ENCODE peak calls at places on chromosome 1, in seven cellular contexts. A is adrenal gland, C is mammary epithelial cell, F is psoas muscle, O is endodermal cell, D is heart right ventricle, W is ovary. G is an unnamed sample.

GRCh38 chr1:15178571-15179484 is 25.3 kb downstream of the TMEM51 start:
- DNase-seq in A (no peak), C (peak; percentile 97), F (no peak), O (no peak), D (no peak), W (peak; percentile 59), G (no peak)

GRCh38 chr1:84968101-84968500 is 28.8 kb downstream of the MCOLN2 start:
- DNase-seq in A (no peak), C (no peak), F (no peak), O (no peak), D (no peak), W (no peak), G (no peak)

GRCh38 chr1:150596095-150596892 is 16.9 kb upstream of the MCL1 start:
- DNase-seq in A (no peak), C (peak; percentile 75), F (no peak), O (no peak), D (no peak), W (no peak), G (no peak)

GRCh38 chr1:89466307-89466925 is 58.2 kb upstream of the LRRC8B start:
- DNase-seq in A (no peak), C (peak; percentile 84), F (no peak), O (no peak), D (no peak), W (no peak), G (no peak)

GRCh38 chr1:109824349-109825115 is 60.8 kb upstream of the EPS8L3 start:
- DNase-seq in A (no peak), C (no peak), F (no peak), O (peak; percentile 31), D (no peak), W (no peak), G (peak; percentile 85)

GRCh38 chr1:153288634-153289275 is 24.0 kb downstream of the PGLYRP3 start:
- DNase-seq in A (no peak), C (peak; percentile 83), F (no peak), O (peak; percentile 91), D (no peak), W (no peak), G (no peak)

GRCh38 chr1:13661539-13661938 is 38.4 kb upstream of the PRDM2 start:
- DNase-seq in A (no peak), C (no peak), F (no peak), O (no peak), D (no peak), W (peak; percentile 36), G (no peak)

GRCh38 chr1:24386241-24386640 is 27.3 kb downstream of the STPG1 start:
- DNase-seq in A (no peak), C (no peak), F (no peak), O (no peak), D (no peak), W (no peak), G (peak; percentile 74)

GRCh38 chr1:106608836-106609235 is 447.6 kb upstream of the PRMT6 start:
- DNase-seq in A (no peak), C (no peak), F (no peak), O (no peak), D (no peak), W (no peak), G (no peak)

GRCh38 chr1:53557369-53557768 is 98.2 kb downstream of the DMRTB1 start:
- DNase-seq in A (no peak), C (no peak), F (no peak), O (no peak), D (no peak), W (no peak), G (no peak)

GRCh38 chr1:112263464-112263863 is 132.6 kb upstream of the CTTNBP2NL start:
- DNase-seq in A (no peak), C (peak; percentile 48), F (no peak), O (no peak), D (no peak), W (no peak), G (no peak)

GRCh38 chr1:34373912-34374311 is 197.2 kb downstream of the C1orf94 start:
- DNase-seq in A (no peak), C (no peak), F (no peak), O (no peak), D (no peak), W (no peak), G (no peak)

GRCh38 chr1:247407180-247407616 is 8.8 kb upstream of the NLRP3 start:
- DNase-seq in A (no peak), C (peak; percentile 70), F (no peak), O (no peak), D (peak; percentile 27), W (no peak), G (no peak)

GRCh38 chr1:43552813-43553212 is 22.1 kb downstream of the PTPRF start:
- DNase-seq in A (no peak), C (no peak), F (no peak), O (no peak), D (peak; percentile 59), W (peak; percentile 82), G (no peak)

GRCh38 chr1:10648689-10649483 is 147.6 kb downstream of the CASZ1 start:
- DNase-seq in A (no peak), C (no peak), F (no peak), O (peak; percentile 70), D (no peak), W (no peak), G (no peak)

GRCh38 chr1:155598842-155599331 is 11.1 kb upstream of the MSTO1 start:
- DNase-seq in A (no peak), C (no peak), F (no peak), O (peak; percentile 69), D (no peak), W (peak; percentile 18), G (no peak)

GRCh38 chr1:221335161-221336101 is 406.5 kb downstream of the DUSP10 start:
- DNase-seq in A (peak; percentile 14), C (peak; percentile 50), F (peak; percentile 73), O (peak; percentile 46), D (no peak), W (no peak), G (no peak)

DNA sequence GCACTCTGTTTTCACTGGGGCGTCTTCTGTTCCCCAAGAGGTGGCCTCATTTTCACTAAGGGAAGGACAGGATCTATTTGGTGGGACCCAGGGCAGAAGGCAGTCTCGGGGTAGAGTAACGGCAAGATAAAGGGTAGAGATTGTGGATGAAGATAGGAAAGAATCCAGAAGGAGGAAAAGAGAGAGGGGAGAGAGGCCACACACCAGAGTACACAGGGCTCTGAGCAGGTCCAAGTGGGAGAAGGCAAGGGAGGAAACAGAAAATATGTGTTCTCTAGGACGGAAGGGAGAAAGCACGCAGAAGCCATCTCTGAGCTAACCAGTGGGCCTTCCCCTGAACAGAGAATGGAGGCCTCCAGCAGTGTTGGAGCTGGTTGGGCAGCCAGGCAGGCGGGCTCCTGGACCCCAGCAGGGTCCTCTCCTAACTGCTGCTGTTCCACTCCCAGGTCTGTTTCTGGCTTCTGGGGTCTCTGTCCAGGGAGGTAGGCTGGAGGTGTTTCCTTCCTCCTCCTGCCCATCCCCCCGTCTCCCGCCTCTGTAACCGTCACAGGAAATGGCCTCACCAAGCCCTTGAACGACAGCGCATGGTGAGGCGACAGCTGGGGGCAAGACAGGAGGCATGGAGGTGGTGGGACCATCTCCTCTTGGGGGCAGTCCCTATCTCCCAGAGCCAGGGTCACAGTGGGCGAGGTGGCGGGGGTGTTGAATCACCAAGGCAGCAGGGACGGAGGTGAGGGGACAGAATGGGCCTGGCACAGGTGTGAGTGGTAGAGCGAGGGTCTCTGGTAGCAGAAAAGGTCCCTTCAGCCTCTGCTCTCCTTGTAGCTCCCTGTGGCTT is 649 bp downstream of the PTPN7 start:
- DNase-seq in A (no peak), C (no peak), F (no peak), O (no peak), D (no peak), W (no peak), G (no peak)
- H3K4me1 ChIP-seq in A (no peaks in the 10 kb centered on the region), C (peaks cover 2% of the 10 kb centered on the region), F (no peaks in the 10 kb centered on the region), O (no peaks in the 10 kb centered on the region), D (no peaks in the 10 kb centered on the region), W (peaks cover 41% of the 10 kb centered on the region), G (peaks cover 22% of the 10 kb centered on the region)

GRCh38 chr1:192363177-192363576 is 46.4 kb downstream of the RGS21 start:
- DNase-seq in A (no peak), C (no peak), F (no peak), O (no peak), D (no peak), W (no peak), G (no peak)
- TF ChIP-seq CTCF in A (no peak), C (peak; percentile 21), F (no peak), O (peak; percentile 67), D (no peak), W (no peak), G (no peak)

GRCh38 chr1:21509351-21510112 is at the start of gene ALPL:
- DNase-seq in A (no peak), C (no peak), F (no peak), O (peak; percentile 84), D (peak; percentile 25), W (no peak), G (no peak)

GRCh38 chr1:21506804-21507203 is 2.4 kb upstream of the ALPL start:
- DNase-seq in A (no peak), C (no peak), F (no peak), O (no peak), D (no peak), W (no peak), G (no peak)

GRCh38 chr1:21507511-21508270 is 1.5 kb upstream of the ALPL start:
- DNase-seq in A (no peak), C (no peak), F (no peak), O (no peak), D (no peak), W (no peak), G (no peak)

GRCh38 chr1:21510113-21510493 is 880 bp downstream of the ALPL start:
- DNase-seq in A (no peak), C (no peak), F (no peak), O (peak; percentile 90), D (no peak), W (no peak), G (no peak)

DNA sequence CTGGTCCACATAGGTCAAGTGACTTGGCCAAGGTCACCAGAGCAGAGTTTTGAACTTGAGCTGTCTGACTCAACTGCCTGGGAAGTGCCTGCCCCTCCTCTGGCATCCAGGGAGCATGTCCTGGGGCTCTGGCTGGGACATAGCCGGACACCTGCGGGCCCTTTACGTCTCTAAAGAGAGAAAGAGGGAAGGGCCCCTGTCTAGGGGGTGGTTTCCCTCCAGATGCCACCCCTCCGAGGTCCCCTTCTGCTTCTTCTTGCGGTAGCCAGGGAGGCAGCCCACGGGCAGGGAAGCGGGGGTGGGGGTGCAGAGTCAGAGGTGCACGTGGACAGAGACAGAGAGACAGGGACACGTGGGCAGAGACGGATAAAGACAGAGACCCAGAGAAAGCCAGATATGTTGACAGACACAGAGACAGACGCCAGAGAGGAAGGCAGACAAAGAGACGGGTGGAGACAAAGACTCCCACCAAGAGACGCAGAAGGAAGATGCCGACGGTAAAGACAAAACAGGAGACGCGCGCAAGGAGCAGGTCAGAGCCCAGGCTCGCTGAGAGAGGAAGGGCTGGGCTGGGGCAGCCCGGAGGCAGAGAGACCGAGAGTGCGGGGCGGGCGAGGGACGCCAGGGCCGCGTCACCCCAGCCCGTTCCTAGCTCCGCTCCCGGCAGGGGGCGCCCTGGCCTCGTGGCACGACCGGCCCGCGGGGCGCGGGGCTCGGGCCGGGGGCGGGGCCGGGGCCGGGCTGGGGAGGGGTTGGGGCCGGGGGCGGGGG is 458 bp upstream of the ALPL start:
- DNase-seq in A (peak; percentile 85), C (peak; percentile 21), F (peak; percentile 78), O (peak; percentile 97), D (peak; percentile 77), W (peak; percentile 60), G (no peak)
- H3K4me3 ChIP-seq in A (no peak overlapping the region), C (peak overlapping the region; percentile 18), F (peak overlapping the region; percentile 45), O (peak overlapping the region; percentile 68), D (peak overlapping the region; percentile 48), W (no peak overlapping the region), G (peak overlapping the region; percentile 27)

DNA sequence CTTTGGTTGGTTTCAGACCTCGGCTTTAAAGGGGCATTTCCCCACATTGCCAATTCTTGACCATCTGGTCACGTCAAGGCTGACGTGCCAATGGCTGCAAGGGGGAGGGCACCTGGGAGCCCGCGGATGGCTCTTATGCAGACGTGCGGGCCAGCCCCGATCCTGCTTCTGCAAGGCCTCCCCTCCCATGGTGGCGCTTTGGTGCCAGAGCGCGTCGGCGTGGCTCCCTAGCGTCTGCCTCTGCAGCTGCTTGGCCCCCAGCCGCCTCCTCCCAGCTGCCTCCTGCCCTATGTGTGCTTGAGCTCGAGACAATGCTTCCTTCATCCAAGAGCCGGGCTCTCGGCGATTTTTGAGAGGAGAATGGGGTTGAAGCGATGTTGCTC is 29.1 kb downstream of the SKI start:
- DNase-seq in A (no peak), C (peak; percentile 28), F (peak; percentile 83), O (no peak), D (no peak), W (no peak), G (no peak)
- H3K4me1 ChIP-seq in A (no peaks in the 10 kb centered on the region), C (peaks cover 12% of the 10 kb centered on the region), F (peaks cover 27% of the 10 kb centered on the region), O (no peaks in the 10 kb centered on the region), D (peaks cover 85% of the 10 kb centered on the region), W (peaks cover 25% of the 10 kb centered on the region), G (peaks cover 95% of the 10 kb centered on the region)